ENCODE peak calls at places on chromosomes 4 and X, in six cellular contexts. One of them, this sample, is unnamed.

GRCh38 chr4:74414149-74414809 is 30.7 kb upstream of the AREG start:
- DNase-seq in uterus: no peak
- DNase-seq in B cell: no peak
- DNase-seq in AG10803: no peak
- DNase-seq in neural progenitor cell: no peak
- DNase-seq in astrocyte of the cerebellum: no peak
- DNase-seq in this sample: no peak

GRCh38 chr4:108484187-108484586 is 136.2 kb upstream of the RPL34 start:
- DNase-seq in uterus: no peak
- DNase-seq in B cell: no peak
- DNase-seq in AG10803: no peak
- DNase-seq in neural progenitor cell: no peak
- DNase-seq in astrocyte of the cerebellum: no peak
- DNase-seq in this sample: no peak

GRCh38 chrX:100874240-100874798 is at the start of gene NOX1:
- DNase-seq in uterus: no peak
- DNase-seq in B cell: no peak
- DNase-seq in AG10803: no peak
- DNase-seq in neural progenitor cell: no peak
- DNase-seq in astrocyte of the cerebellum: no peak
- DNase-seq in this sample: no peak

GRCh38 chr4:26317766-26318165 is 3.0 kb upstream of the RBPJ start:
- DNase-seq in uterus: no peak
- DNase-seq in B cell: no peak
- DNase-seq in AG10803: no peak
- DNase-seq in neural progenitor cell: no peak
- DNase-seq in astrocyte of the cerebellum: no peak
- DNase-seq in this sample: no peak

GRCh38 chr4:146959692-146960091 is 14.0 kb upstream of the TTC29 start:
- DNase-seq in uterus: no peak
- DNase-seq in B cell: no peak
- DNase-seq in AG10803: no peak
- DNase-seq in neural progenitor cell: no peak
- DNase-seq in astrocyte of the cerebellum: no peak
- DNase-seq in this sample: no peak

GRCh38 chr4:188021548-188022249 is 26.1 kb downstream of the ZFP42 start:
- DNase-seq in uterus: no peak
- DNase-seq in B cell: no peak
- DNase-seq in AG10803: no peak
- DNase-seq in neural progenitor cell: peak; percentile 39
- DNase-seq in astrocyte of the cerebellum: no peak
- DNase-seq in this sample: no peak

GRCh38 chr4:122122083-122122482 is 30.0 kb upstream of the BLTP1 start:
- DNase-seq in uterus: no peak
- DNase-seq in B cell: no peak
- DNase-seq in AG10803: no peak
- DNase-seq in neural progenitor cell: no peak
- DNase-seq in astrocyte of the cerebellum: no peak
- DNase-seq in this sample: no peak

GRCh38 chrX:72351606-72352338 is 46.1 kb upstream of the CITED1 start:
- DNase-seq in uterus: peak; percentile 17
- DNase-seq in B cell: no peak
- DNase-seq in AG10803: peak; percentile 68
- DNase-seq in neural progenitor cell: no peak
- DNase-seq in astrocyte of the cerebellum: peak; percentile 75
- DNase-seq in this sample: no peak

GRCh38 chr4:26087108-26087507 is 173.1 kb downstream of the SMIM20 start:
- DNase-seq in uterus: no peak
- DNase-seq in B cell: no peak
- DNase-seq in AG10803: peak; percentile 40
- DNase-seq in neural progenitor cell: no peak
- DNase-seq in astrocyte of the cerebellum: no peak
- DNase-seq in this sample: peak; percentile 2

GRCh38 chrX:39550795-39551361 is 546.9 kb downstream of the BCOR start:
- DNase-seq in uterus: no peak
- DNase-seq in B cell: no peak
- DNase-seq in AG10803: no peak
- DNase-seq in neural progenitor cell: no peak
- DNase-seq in astrocyte of the cerebellum: no peak
- DNase-seq in this sample: no peak

GRCh38 chrX:65488496-65488895 is 46.1 kb downstream of the LAS1L start:
- DNase-seq in uterus: no peak
- DNase-seq in B cell: no peak
- DNase-seq in AG10803: peak; percentile 33
- DNase-seq in neural progenitor cell: no peak
- DNase-seq in astrocyte of the cerebellum: no peak
- DNase-seq in this sample: peak; percentile 53

GRCh38 chr4:8000721-8001491 is 61.2 kb upstream of the AFAP1 start:
- DNase-seq in uterus: no peak
- DNase-seq in B cell: no peak
- DNase-seq in AG10803: no peak
- DNase-seq in neural progenitor cell: no peak
- DNase-seq in astrocyte of the cerebellum: no peak
- DNase-seq in this sample: no peak

GRCh38 chrX:151359931-151360871 is 36.8 kb upstream of the VMA21 start:
- DNase-seq in uterus: peak; percentile 17
- DNase-seq in B cell: no peak
- DNase-seq in AG10803: peak; percentile 0
- DNase-seq in neural progenitor cell: peak; percentile 64
- DNase-seq in astrocyte of the cerebellum: no peak
- DNase-seq in this sample: no peak

GRCh38 chr4:17647927-17648326 is 33.5 kb downstream of the MED28 start:
- DNase-seq in uterus: no peak
- DNase-seq in B cell: no peak
- DNase-seq in AG10803: no peak
- DNase-seq in neural progenitor cell: no peak
- DNase-seq in astrocyte of the cerebellum: no peak
- DNase-seq in this sample: no peak

DNA sequence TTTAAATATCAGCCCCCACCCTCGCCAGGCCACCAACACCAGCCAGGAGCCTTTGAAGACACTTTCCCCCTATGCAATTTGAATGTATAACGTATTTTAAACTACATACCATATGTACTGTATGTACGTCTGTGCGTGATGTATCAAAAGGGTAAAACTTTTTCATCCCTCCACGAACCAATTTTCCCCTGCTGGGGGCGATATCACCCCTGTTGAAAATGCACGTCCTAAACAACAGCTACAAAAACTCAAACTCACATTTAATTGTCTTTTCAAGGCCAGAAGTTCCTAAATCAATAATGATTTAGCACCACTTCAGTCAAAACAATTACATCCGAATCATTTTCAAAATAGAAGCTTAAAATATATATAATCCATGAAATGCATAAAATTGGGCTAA is 1.4 kb downstream of the VEGFD start:
- DNase-seq in uterus: no peak
- DNase-seq in B cell: no peak
- DNase-seq in AG10803: no peak
- DNase-seq in neural progenitor cell: peak; percentile 29
- DNase-seq in astrocyte of the cerebellum: no peak
- DNase-seq in this sample: no peak
- TF ChIP-seq CTCF in uterus: no peak
- TF ChIP-seq CTCF in B cell: no peak
- TF ChIP-seq CTCF in AG10803: no peak
- TF ChIP-seq CTCF in neural progenitor cell: peak; percentile 64
- TF ChIP-seq CTCF in astrocyte of the cerebellum: no peak
- TF ChIP-seq CTCF in this sample: peak; percentile 37

DNA sequence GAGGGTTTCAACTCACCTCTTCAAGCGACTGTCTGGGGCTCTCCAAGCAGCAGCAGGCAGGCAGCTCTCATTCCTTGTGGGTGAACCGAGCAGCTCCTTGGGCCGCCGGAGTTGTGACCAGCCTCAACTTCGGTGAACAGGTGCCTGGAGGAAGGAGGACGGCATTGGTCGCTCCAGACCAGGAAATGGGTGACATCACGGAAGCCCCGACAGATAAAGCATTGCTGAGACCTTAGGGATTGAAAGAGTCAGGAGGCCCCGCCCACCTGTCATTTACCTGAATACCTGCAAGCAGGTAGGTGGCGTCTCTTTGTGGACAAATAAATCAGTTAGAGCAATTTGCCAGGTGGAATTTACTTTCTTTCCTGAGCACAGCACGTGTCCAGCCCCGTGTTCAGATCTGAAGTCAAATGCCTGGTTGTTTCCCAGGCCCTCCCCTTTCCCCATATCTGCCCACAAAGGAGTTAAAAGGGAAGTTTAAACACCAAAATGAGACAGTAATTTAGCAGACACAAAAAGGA is at the start of gene LNX1:
- DNase-seq in uterus: no peak
- DNase-seq in B cell: no peak
- DNase-seq in AG10803: no peak
- DNase-seq in neural progenitor cell: peak; percentile 35
- DNase-seq in astrocyte of the cerebellum: no peak
- DNase-seq in this sample: no peak
- TF ChIP-seq CTCF in uterus: no peak
- TF ChIP-seq CTCF in B cell: no peak
- TF ChIP-seq CTCF in AG10803: no peak
- TF ChIP-seq CTCF in neural progenitor cell: no peak
- TF ChIP-seq CTCF in astrocyte of the cerebellum: no peak
- TF ChIP-seq CTCF in this sample: no peak

GRCh38 chrX:129754266-129755024 is 15.7 kb downstream of the XPNPEP2 start:
- DNase-seq in uterus: no peak
- DNase-seq in B cell: no peak
- DNase-seq in AG10803: no peak
- DNase-seq in neural progenitor cell: peak; percentile 46
- DNase-seq in astrocyte of the cerebellum: no peak
- DNase-seq in this sample: no peak
- TF ChIP-seq CTCF in uterus: no peak
- TF ChIP-seq CTCF in B cell: peak; percentile 24
- TF ChIP-seq CTCF in AG10803: peak; percentile 13
- TF ChIP-seq CTCF in neural progenitor cell: peak; percentile 63
- TF ChIP-seq CTCF in astrocyte of the cerebellum: peak; percentile 31
- TF ChIP-seq CTCF in this sample: peak; percentile 48

DNA sequence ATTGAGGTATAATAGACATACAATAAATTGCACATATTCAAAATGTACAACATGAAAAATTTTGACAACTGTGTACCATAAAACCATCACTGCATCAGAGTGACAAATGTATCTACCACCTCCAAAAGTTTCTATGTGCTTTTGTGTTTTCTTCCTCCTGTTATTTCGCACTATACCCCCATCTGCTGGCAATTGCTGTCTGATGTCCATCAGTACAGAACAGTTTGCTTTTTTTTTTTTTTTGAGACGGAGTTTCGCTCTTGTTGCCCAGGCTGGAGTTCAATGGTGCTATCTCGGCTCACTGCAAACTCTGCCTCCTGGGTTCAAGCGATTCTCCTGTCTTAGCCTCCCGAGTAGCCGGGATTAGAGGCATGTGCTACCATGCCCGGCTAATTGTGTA is 154.3 kb upstream of the GIMD1 start:
- DNase-seq in uterus: no peak
- DNase-seq in B cell: no peak
- DNase-seq in AG10803: peak; percentile 32
- DNase-seq in neural progenitor cell: peak; percentile 11
- DNase-seq in astrocyte of the cerebellum: no peak
- DNase-seq in this sample: peak; percentile 15
- TF ChIP-seq CTCF in uterus: no peak
- TF ChIP-seq CTCF in B cell: no peak
- TF ChIP-seq CTCF in AG10803: peak; percentile 33
- TF ChIP-seq CTCF in neural progenitor cell: peak; percentile 23
- TF ChIP-seq CTCF in astrocyte of the cerebellum: peak; percentile 20
- TF ChIP-seq CTCF in this sample: peak; percentile 63

DNA sequence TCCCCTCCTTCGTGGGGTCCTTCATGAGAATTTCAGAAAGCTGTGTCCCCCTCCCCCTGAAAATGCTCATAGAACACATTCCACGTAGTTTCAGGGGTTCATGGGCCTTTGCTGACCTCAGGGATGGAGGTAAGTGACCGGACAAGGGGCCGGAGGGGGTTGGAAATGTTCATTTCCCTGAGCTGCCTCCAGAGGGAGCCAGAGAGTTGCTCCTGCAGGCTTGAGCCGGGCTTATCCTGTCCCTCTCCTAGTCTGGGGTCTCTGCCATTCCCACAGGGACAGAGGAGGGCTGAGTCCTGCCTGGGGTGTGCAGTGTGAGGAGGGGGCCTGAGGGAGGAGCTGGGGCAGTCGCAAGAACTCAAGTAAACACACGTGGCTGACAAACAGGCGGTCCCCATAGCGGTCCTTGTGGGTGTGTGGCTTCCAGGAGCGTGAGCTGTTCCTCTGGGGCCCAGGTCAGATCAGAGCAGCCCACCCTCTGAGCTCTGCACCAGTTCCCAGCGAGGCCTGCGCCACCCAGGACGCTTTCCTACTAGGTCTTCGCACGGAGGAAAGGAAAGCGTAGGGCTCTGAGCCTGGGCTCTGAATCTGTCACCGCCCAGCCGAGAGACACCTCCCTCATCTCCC is 62.5 kb downstream of the WFS1 start:
- DNase-seq in uterus: no peak
- DNase-seq in B cell: no peak
- DNase-seq in AG10803: peak; percentile 11
- DNase-seq in neural progenitor cell: peak; percentile 67
- DNase-seq in astrocyte of the cerebellum: no peak
- DNase-seq in this sample: no peak
- TF ChIP-seq CTCF in uterus: peak; percentile 50
- TF ChIP-seq CTCF in B cell: peak; percentile 62
- TF ChIP-seq CTCF in AG10803: peak; percentile 81
- TF ChIP-seq CTCF in neural progenitor cell: peak; percentile 84
- TF ChIP-seq CTCF in astrocyte of the cerebellum: peak; percentile 81
- TF ChIP-seq CTCF in this sample: peak; percentile 87

GRCh38 chr4:23458061-23458460 is 431.8 kb downstream of the PPARGC1A start:
- DNase-seq in uterus: no peak
- DNase-seq in B cell: no peak
- DNase-seq in AG10803: no peak
- DNase-seq in neural progenitor cell: no peak
- DNase-seq in astrocyte of the cerebellum: no peak
- DNase-seq in this sample: no peak

GRCh38 chr4:23456864-23457263 is 433.0 kb downstream of the PPARGC1A start:
- DNase-seq in uterus: no peak
- DNase-seq in B cell: no peak
- DNase-seq in AG10803: no peak
- DNase-seq in neural progenitor cell: no peak
- DNase-seq in astrocyte of the cerebellum: no peak
- DNase-seq in this sample: no peak

DNA sequence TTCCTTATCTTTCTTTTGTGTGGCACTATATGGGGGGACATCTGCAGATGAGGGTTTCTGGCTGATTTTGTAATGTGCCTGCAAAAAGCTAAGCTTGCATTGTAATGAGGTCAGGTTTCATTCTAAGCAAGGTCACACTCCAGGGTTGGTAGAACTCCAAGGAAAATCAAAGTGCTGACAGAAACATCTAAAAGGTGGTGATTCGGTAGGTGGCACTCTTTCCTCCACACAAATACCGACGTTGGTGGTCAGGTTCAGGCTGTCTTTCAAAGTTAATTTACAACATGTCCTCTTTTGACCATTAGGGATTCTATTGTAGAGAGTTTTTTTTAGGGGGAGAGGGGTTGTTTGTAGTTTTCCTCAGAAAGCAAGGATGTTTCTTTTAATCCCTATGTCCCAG is 434.4 kb downstream of the PPARGC1A start:
- DNase-seq in uterus: no peak
- DNase-seq in B cell: no peak
- DNase-seq in AG10803: no peak
- DNase-seq in neural progenitor cell: peak; percentile 60
- DNase-seq in astrocyte of the cerebellum: peak; percentile 4
- DNase-seq in this sample: no peak
- TF ChIP-seq CTCF in uterus: no peak
- TF ChIP-seq CTCF in B cell: no peak
- TF ChIP-seq CTCF in AG10803: no peak
- TF ChIP-seq CTCF in neural progenitor cell: peak; percentile 52
- TF ChIP-seq CTCF in astrocyte of the cerebellum: peak; percentile 38
- TF ChIP-seq CTCF in this sample: no peak

This sample was measured in HFFc6.